ENCODE peak calls at places on chromosomes 4 and X, in nine cellular contexts. G is PC-3, H is colonic mucosa, A is SK-N-MC, W is neuronal stem cell, T is DND-41, X is keratinocyte, S is fibroblast of lung, E is adipocyte. N is an unnamed sample.

GRCh38 chr4:175419120-175419774 is 392.8 kb downstream of the GPM6A start:
- DNase-seq in G (peak), H (no peak), A (no peak), W (no peak), T (no peak), X (no peak), S (peak), E (peak), N (peak)

GRCh38 chrX:81259714-81260395 is 58.0 kb downstream of the SH3BGRL start:
- DNase-seq in G (peak), H (no peak), A (no peak), W (no peak), T (no peak), X (no peak), S (peak), E (peak), N (peak)

GRCh38 chrX:153649915-153650782 is 3.1 kb downstream of the DUSP9 start:
- DNase-seq in G (no peak), H (no peak), A (no peak), W (no peak), T (no peak), X (no peak), S (no peak), E (no peak), N (no peak)

GRCh38 chr4:37737456-37737855 is 51.3 kb upstream of the RELL1 start:
- DNase-seq in G (peak), H (no peak), A (no peak), W (no peak), T (no peak), X (no peak), S (peak), E (peak), N (peak)

GRCh38 chr4:138953962-138954371 is 61.6 kb upstream of the NOCT start:
- DNase-seq in G (peak), H (no peak), A (no peak), W (no peak), T (no peak), X (no peak), S (peak), E (peak), N (peak)

GRCh38 chr4:79395883-79396282 is 12.1 kb downstream of the GK2 start:
- DNase-seq in G (no peak), H (no peak), A (no peak), W (no peak), T (no peak), X (no peak), S (no peak), E (no peak), N (no peak)

GRCh38 chr4:174214102-174214878 is 69.2 kb downstream of the FBXO8 start:
- DNase-seq in G (no peak), H (no peak), A (no peak), W (peak), T (no peak), X (no peak), S (peak), E (no peak), N (no peak)

GRCh38 chrX:151359931-151360871 is 36.8 kb upstream of the VMA21 start:
- DNase-seq in G (peak), H (peak), A (no peak), W (peak), T (peak), X (no peak), S (peak), E (peak), N (peak)

GRCh38 chrX:49273181-49273727 is 3.7 kb downstream of the PPP1R3F start:
- DNase-seq in G (no peak), H (no peak), A (no peak), W (no peak), T (peak), X (no peak), S (no peak), E (no peak), N (no peak)

GRCh38 chr4:120812216-120812615 is 110.3 kb downstream of the PRDM5 start:
- DNase-seq in G (no peak), H (no peak), A (no peak), W (no peak), T (no peak), X (no peak), S (no peak), E (no peak), N (peak)

GRCh38 chr4:125390727-125391126 is 76.0 kb downstream of the FAT4 start:
- DNase-seq in G (no peak), H (no peak), A (no peak), W (no peak), T (no peak), X (no peak), S (no peak), E (no peak), N (no peak)
- H3K9ac ChIP-seq in G (no peak), H (no peak), A (no peak), W (no peak), T (no peak), X (no peak), S (no peak), E (peak), N (no peak)

GRCh38 chr4:55507612-55508011 is 39.1 kb downstream of the CLOCK start:
- DNase-seq in G (no peak), H (no peak), A (no peak), W (no peak), T (no peak), X (no peak), S (no peak), E (peak), N (no peak)
- H3K9ac ChIP-seq in G (no peak), H (no peak), A (no peak), W (no peak), T (no peak), X (no peak), S (no peak), E (no peak), N (no peak)

DNA sequence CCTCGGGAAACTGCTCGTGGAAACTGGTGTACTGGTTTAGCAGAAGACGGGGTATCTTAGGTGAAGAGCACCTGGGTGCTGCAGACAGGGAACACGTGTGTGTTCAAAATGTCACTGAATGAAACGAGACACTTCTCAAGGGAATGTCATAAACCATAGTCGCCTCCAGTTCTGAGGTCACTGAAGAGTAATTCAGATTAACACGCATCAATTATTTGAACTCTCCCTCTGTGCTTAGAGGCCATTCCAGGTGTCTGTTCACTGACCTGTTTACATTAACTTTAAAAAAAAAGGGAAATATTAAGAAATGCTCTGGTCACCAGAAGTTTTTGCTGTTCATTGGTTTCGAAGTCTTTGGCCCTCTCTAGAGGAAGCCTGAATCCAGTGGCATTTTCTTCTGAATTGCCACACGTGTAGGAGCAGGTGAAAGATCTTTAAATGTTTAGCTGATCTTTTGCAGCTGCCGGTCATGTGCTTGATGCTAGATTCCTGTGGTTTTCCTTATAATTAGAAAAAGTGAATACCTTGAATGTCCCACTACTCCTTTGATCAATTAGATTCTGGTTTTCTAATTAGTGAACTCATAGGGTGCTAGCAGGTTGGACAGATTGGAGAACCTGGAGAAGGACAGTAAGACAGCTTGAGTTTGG is 330.5 kb downstream of the ARHGAP10 start:
- DNase-seq in G (no peak), H (no peak), A (no peak), W (no peak), T (no peak), X (no peak), S (no peak), E (no peak), N (no peak)
- H3K9ac ChIP-seq in G (no peak), H (no peak), A (no peak), W (no peak), T (no peak), X (no peak), S (no peak), E (no peak), N (no peak)

GRCh38 chr4:112881842-112882241 is 167.6 kb upstream of the ANK2 start:
- DNase-seq in G (no peak), H (no peak), A (no peak), W (no peak), T (no peak), X (no peak), S (no peak), E (no peak), N (no peak)
- H3K9ac ChIP-seq in G (no peak), H (no peak), A (peak), W (no peak), T (no peak), X (no peak), S (no peak), E (no peak), N (no peak)